ENCODE peak calls at places on chromosomes 7 and 10, in eight cellular contexts. One of them, this sample, is unnamed.

GRCh38 chr7:136923111-136923510 is 54.7 kb downstream of the CHRM2 start:
- DNase-seq in right cardiac atrium: no peak
- DNase-seq in colonic mucosa: no peak
- DNase-seq in neuronal stem cell: no peak
- DNase-seq in CD8-positive, alpha-beta memory T cell: no peak
- DNase-seq in left lung: no peak
- DNase-seq in tibial artery: no peak
- DNase-seq in transverse colon: no peak
- DNase-seq in this sample: no peak

GRCh38 chr10:31645786-31646185 is 282.8 kb downstream of the ARHGAP12 start:
- DNase-seq in right cardiac atrium: no peak
- DNase-seq in colonic mucosa: no peak
- DNase-seq in neuronal stem cell: no peak
- DNase-seq in CD8-positive, alpha-beta memory T cell: no peak
- DNase-seq in left lung: no peak
- DNase-seq in tibial artery: no peak
- DNase-seq in transverse colon: no peak
- DNase-seq in this sample: no peak

GRCh38 chr7:73827568-73828106 is 3.2 kb upstream of the CLDN4 start:
- DNase-seq in right cardiac atrium: no peak
- DNase-seq in colonic mucosa: peak; percentile 92
- DNase-seq in neuronal stem cell: no peak
- DNase-seq in CD8-positive, alpha-beta memory T cell: no peak
- DNase-seq in left lung: peak; percentile 80
- DNase-seq in tibial artery: peak; percentile 53
- DNase-seq in transverse colon: peak; percentile 91
- DNase-seq in this sample: no peak

GRCh38 chr7:123609883-123610239 is 8.2 kb downstream of the ASB15 start:
- DNase-seq in right cardiac atrium: no peak
- DNase-seq in colonic mucosa: no peak
- DNase-seq in neuronal stem cell: no peak
- DNase-seq in CD8-positive, alpha-beta memory T cell: no peak
- DNase-seq in left lung: no peak
- DNase-seq in tibial artery: no peak
- DNase-seq in transverse colon: no peak
- DNase-seq in this sample: no peak

GRCh38 chr10:12606461-12606860 is 257.1 kb downstream of the CAMK1D start:
- DNase-seq in right cardiac atrium: no peak
- DNase-seq in colonic mucosa: peak; percentile 72
- DNase-seq in neuronal stem cell: no peak
- DNase-seq in CD8-positive, alpha-beta memory T cell: no peak
- DNase-seq in left lung: no peak
- DNase-seq in tibial artery: no peak
- DNase-seq in transverse colon: peak; percentile 69
- DNase-seq in this sample: no peak

GRCh38 chr7:12162420-12163113 is 48.5 kb upstream of the TMEM106B start:
- DNase-seq in right cardiac atrium: no peak
- DNase-seq in colonic mucosa: no peak
- DNase-seq in neuronal stem cell: no peak
- DNase-seq in CD8-positive, alpha-beta memory T cell: no peak
- DNase-seq in left lung: no peak
- DNase-seq in tibial artery: no peak
- DNase-seq in transverse colon: no peak
- DNase-seq in this sample: no peak

GRCh38 chr10:111077715-111078504 is 1.1 kb downstream of the ADRA2A start:
- DNase-seq in right cardiac atrium: peak; percentile 65
- DNase-seq in colonic mucosa: peak; percentile 51
- DNase-seq in neuronal stem cell: no peak
- DNase-seq in CD8-positive, alpha-beta memory T cell: no peak
- DNase-seq in left lung: peak; percentile 81
- DNase-seq in tibial artery: no peak
- DNase-seq in transverse colon: peak; percentile 29
- DNase-seq in this sample: no peak

GRCh38 chr10:49000437-49001398 is 61.1 kb upstream of the LRRC18 start:
- DNase-seq in right cardiac atrium: no peak
- DNase-seq in colonic mucosa: no peak
- DNase-seq in neuronal stem cell: no peak
- DNase-seq in CD8-positive, alpha-beta memory T cell: no peak
- DNase-seq in left lung: no peak
- DNase-seq in tibial artery: no peak
- DNase-seq in transverse colon: no peak
- DNase-seq in this sample: no peak

GRCh38 chr10:110075726-110076125 is 67.9 kb downstream of the ADD3 start:
- DNase-seq in right cardiac atrium: no peak
- DNase-seq in colonic mucosa: no peak
- DNase-seq in neuronal stem cell: no peak
- DNase-seq in CD8-positive, alpha-beta memory T cell: no peak
- DNase-seq in left lung: no peak
- DNase-seq in tibial artery: no peak
- DNase-seq in transverse colon: no peak
- DNase-seq in this sample: no peak
- H3K4me3 ChIP-seq in right cardiac atrium: no peak overlapping the region
- H3K4me3 ChIP-seq in colonic mucosa: no peak overlapping the region
- H3K4me3 ChIP-seq in neuronal stem cell: no peak overlapping the region
- H3K4me3 ChIP-seq in CD8-positive, alpha-beta memory T cell: peak overlapping the region; percentile 3
- H3K4me3 ChIP-seq in left lung: no peak overlapping the region
- H3K4me3 ChIP-seq in tibial artery: no peak overlapping the region
- H3K4me3 ChIP-seq in transverse colon: no peak overlapping the region
- H3K4me3 ChIP-seq in this sample: peak overlapping the region; percentile 23

GRCh38 chr10:74175510-74176379 is 24.7 kb downstream of the ADK start:
- DNase-seq in right cardiac atrium: no peak
- DNase-seq in colonic mucosa: no peak
- DNase-seq in neuronal stem cell: no peak
- DNase-seq in CD8-positive, alpha-beta memory T cell: no peak
- DNase-seq in left lung: no peak
- DNase-seq in tibial artery: no peak
- DNase-seq in transverse colon: no peak
- DNase-seq in this sample: no peak
- H3K4me3 ChIP-seq in right cardiac atrium: peak overlapping the region; percentile 45
- H3K4me3 ChIP-seq in colonic mucosa: peak overlapping the region; percentile 58
- H3K4me3 ChIP-seq in neuronal stem cell: peak overlapping the region; percentile 95
- H3K4me3 ChIP-seq in CD8-positive, alpha-beta memory T cell: peak overlapping the region; percentile 97
- H3K4me3 ChIP-seq in left lung: peak overlapping the region; percentile 75
- H3K4me3 ChIP-seq in tibial artery: peak overlapping the region; percentile 61
- H3K4me3 ChIP-seq in transverse colon: peak overlapping the region; percentile 58
- H3K4me3 ChIP-seq in this sample: peak overlapping the region; percentile 79

GRCh38 chr10:124066744-124067714 is 26.4 kb downstream of the CHST15 start:
- DNase-seq in right cardiac atrium: no peak
- DNase-seq in colonic mucosa: no peak
- DNase-seq in neuronal stem cell: peak; percentile 21
- DNase-seq in CD8-positive, alpha-beta memory T cell: no peak
- DNase-seq in left lung: no peak
- DNase-seq in tibial artery: no peak
- DNase-seq in transverse colon: no peak
- DNase-seq in this sample: no peak
- H3K4me3 ChIP-seq in right cardiac atrium: no peak overlapping the region
- H3K4me3 ChIP-seq in colonic mucosa: no peak overlapping the region
- H3K4me3 ChIP-seq in neuronal stem cell: no peak overlapping the region
- H3K4me3 ChIP-seq in CD8-positive, alpha-beta memory T cell: no peak overlapping the region
- H3K4me3 ChIP-seq in left lung: no peak overlapping the region
- H3K4me3 ChIP-seq in tibial artery: no peak overlapping the region
- H3K4me3 ChIP-seq in transverse colon: no peak overlapping the region
- H3K4me3 ChIP-seq in this sample: no peak overlapping the region

DNA sequence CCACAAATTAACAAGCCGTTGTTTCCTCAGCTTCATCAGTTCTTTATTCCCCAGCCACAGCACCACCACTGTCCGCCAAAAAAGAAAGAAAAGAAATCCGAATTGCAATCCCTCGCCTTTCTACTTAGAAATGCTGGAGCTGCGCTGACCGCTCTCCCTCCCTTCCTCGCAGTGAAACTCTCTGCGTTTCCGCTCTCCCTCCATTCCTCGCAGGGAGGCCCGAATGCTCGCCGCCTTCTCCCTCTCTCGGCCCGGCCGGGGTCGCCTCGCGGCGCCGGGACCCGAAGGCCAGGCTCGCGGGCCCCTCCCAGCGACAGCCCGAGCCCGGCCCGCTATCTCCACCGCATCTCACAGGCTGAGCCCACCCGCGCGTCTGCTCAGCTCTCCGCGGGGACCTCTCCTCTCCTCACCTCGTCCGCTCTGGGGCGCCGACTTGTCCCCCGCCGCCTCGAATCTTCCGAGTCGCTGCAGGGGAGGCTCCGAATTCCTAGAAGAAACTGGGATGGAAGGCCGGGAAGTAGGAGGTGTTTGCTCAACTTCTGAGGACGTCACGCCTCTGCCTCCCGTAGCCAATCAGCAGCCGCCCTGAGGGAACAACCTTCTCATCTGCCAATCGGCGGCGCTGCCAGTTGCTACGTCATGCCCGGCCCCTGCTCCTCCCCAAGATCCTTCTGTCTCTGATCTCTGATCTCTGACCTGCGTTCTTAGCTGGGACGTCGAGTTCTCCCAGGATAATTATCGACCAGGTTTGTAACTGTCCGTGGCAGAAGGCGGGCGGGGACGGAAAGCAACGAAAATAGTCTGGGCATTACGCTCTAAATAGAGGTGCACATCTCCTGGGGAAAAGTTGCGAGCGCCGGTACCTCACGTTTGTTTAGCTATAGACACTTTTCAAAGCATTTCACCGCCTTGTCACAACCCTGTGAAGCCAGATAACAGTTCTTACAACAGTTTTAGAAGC is at the start of gene AASS:
- DNase-seq in right cardiac atrium: peak; percentile 99
- DNase-seq in colonic mucosa: peak; percentile 98
- DNase-seq in neuronal stem cell: peak; percentile 96
- DNase-seq in CD8-positive, alpha-beta memory T cell: peak; percentile 81
- DNase-seq in left lung: peak; percentile 93
- DNase-seq in tibial artery: peak; percentile 98
- DNase-seq in transverse colon: peak; percentile 95
- DNase-seq in this sample: peak; percentile 97
- H3K4me3 ChIP-seq in right cardiac atrium: peak within 1 kb of the TSS; percentile 93
- H3K4me3 ChIP-seq in colonic mucosa: peak within 1 kb of the TSS; percentile 91
- H3K4me3 ChIP-seq in neuronal stem cell: peak within 1 kb of the TSS; percentile 85
- H3K4me3 ChIP-seq in CD8-positive, alpha-beta memory T cell: peak within 1 kb of the TSS; percentile 67
- H3K4me3 ChIP-seq in left lung: peak within 1 kb of the TSS; percentile 82
- H3K4me3 ChIP-seq in tibial artery: peak within 1 kb of the TSS; percentile 95
- H3K4me3 ChIP-seq in transverse colon: peak within 1 kb of the TSS; percentile 58
- H3K4me3 ChIP-seq in this sample: peak within 1 kb of the TSS; percentile 78

DNA sequence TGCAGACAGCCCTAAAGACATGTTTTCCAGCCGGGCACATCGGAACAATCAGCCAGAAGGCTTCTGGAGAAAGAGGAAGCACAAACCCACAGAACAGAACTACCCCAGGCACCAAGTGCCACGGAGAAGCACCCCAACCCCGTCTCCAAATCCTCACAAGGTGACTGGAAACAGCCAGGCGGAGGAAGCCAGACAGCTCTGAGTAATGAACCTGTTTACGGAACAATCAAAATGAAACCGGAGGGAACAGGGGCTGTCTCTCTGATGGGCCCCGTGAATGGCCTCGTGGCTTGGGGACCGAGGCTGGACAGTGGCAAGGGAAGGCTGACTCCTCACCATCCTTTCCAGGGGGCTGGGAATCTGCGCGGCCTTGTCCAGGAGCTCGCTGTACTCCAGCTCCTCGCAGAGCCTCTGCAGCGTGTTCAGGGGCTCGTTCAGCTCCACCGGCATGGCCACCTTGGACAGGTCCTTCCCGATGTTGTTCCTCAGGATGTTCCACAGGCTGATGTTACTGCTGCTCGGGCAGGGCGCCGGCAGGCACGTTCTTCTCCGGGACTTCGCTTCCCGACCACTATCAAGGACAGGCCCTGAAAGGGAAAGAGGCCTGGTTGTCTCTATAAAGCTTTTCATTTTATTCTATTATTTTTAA is 77.0 kb upstream of the GSDME start:
- DNase-seq in right cardiac atrium: no peak
- DNase-seq in colonic mucosa: no peak
- DNase-seq in neuronal stem cell: no peak
- DNase-seq in CD8-positive, alpha-beta memory T cell: no peak
- DNase-seq in left lung: peak; percentile 76
- DNase-seq in tibial artery: peak; percentile 35
- DNase-seq in transverse colon: peak; percentile 34
- DNase-seq in this sample: no peak
- H3K4me3 ChIP-seq in right cardiac atrium: no peak overlapping the region
- H3K4me3 ChIP-seq in colonic mucosa: no peak overlapping the region
- H3K4me3 ChIP-seq in neuronal stem cell: peak overlapping the region; percentile 1
- H3K4me3 ChIP-seq in CD8-positive, alpha-beta memory T cell: no peak overlapping the region
- H3K4me3 ChIP-seq in left lung: no peak overlapping the region
- H3K4me3 ChIP-seq in tibial artery: no peak overlapping the region
- H3K4me3 ChIP-seq in transverse colon: no peak overlapping the region
- H3K4me3 ChIP-seq in this sample: no peak overlapping the region

DNA sequence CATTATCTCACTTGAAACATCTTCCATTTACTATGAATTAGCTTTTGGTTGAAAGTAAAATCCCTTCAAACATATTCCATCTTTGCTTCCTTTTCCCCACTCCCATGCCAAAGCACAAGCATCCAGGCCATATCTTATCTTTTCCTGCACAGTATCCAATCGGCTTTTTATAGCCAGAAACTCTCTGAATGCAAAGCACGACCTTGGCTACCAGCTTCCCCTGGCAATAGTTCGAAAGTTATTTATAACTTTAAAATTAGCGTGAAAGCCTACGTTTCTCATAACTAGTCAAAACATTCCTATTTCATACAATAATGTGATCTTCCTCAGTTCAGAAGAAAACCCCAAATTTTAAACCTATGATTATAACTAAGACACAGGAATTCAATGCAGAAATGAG is 440 bp downstream of the CTNNA3 start:
- DNase-seq in right cardiac atrium: no peak
- DNase-seq in colonic mucosa: no peak
- DNase-seq in neuronal stem cell: no peak
- DNase-seq in CD8-positive, alpha-beta memory T cell: no peak
- DNase-seq in left lung: no peak
- DNase-seq in tibial artery: no peak
- DNase-seq in transverse colon: no peak
- DNase-seq in this sample: no peak
- H3K4me3 ChIP-seq in right cardiac atrium: peak overlapping the region; percentile 35
- H3K4me3 ChIP-seq in colonic mucosa: no peak overlapping the region
- H3K4me3 ChIP-seq in neuronal stem cell: no peak overlapping the region
- H3K4me3 ChIP-seq in CD8-positive, alpha-beta memory T cell: no peak overlapping the region
- H3K4me3 ChIP-seq in left lung: no peak overlapping the region
- H3K4me3 ChIP-seq in tibial artery: peak overlapping the region; percentile 40
- H3K4me3 ChIP-seq in transverse colon: no peak overlapping the region
- H3K4me3 ChIP-seq in this sample: peak overlapping the region; percentile 64